ENCODE peak calls at places on chromosomes 7 and 10, in five cellular contexts. C, Q, X, Y and K are unnamed samples.
A peak's percentile ranks its signal among the peaks of the same experiment; 100 is the strongest.

GRCh38 chr7:13165854-13166253 is 478.4 kb downstream of the ARL4A start:
- DNase-seq in C (no peak), Q (no peak), X (no peak), Y (no peak), K (no peak)

GRCh38 chr10:86244995-86245394 is 121.6 kb downstream of the GRID1 start:
- DNase-seq in C (no peak), Q (no peak), X (no peak), Y (no peak), K (no peak)

GRCh38 chr10:71887767-71888166 is 36.7 kb upstream of the PSAP start:
- DNase-seq in C (no peak), Q (no peak), X (no peak), Y (no peak), K (no peak)

GRCh38 chr10:44102726-44103255 is 282.1 kb downstream of the CXCL12 start:
- DNase-seq in C (no peak), Q (no peak), X (no peak), Y (no peak), K (no peak)

GRCh38 chr7:98949336-98950044 is 71.2 kb downstream of the TRRAP start:
- DNase-seq in C (no peak), Q (no peak), X (peak; percentile 67), Y (no peak), K (no peak)

GRCh38 chr10:128416231-128416630 is 290.0 kb upstream of the MKI67 start:
- DNase-seq in C (no peak), Q (no peak), X (no peak), Y (no peak), K (no peak)

GRCh38 chr7:145737617-145738016 is 379.0 kb upstream of the CNTNAP2 start:
- DNase-seq in C (no peak), Q (no peak), X (no peak), Y (no peak), K (no peak)

GRCh38 chr10:49539320-49539885 is 482 bp upstream of the ERCC6 start:
- DNase-seq in C (no peak), Q (peak; percentile 9), X (peak; percentile 56), Y (peak; percentile 37), K (no peak)

GRCh38 chr10:50275650-50276235 is 24.4 kb upstream of the ASAH2 start:
- DNase-seq in C (no peak), Q (peak; percentile 4), X (peak; percentile 49), Y (peak; percentile 39), K (no peak)

GRCh38 chr10:5894458-5894857 is 4.4 kb downstream of the FBH1 start:
- DNase-seq in C (no peak), Q (no peak), X (no peak), Y (no peak), K (no peak)

GRCh38 chr10:88408111-88408510 is 175.0 kb downstream of the RNLS start:
- DNase-seq in C (no peak), Q (no peak), X (no peak), Y (no peak), K (no peak)

GRCh38 chr7:98398567-98399372 is 2.1 kb downstream of the BAIAP2L1 start:
- DNase-seq in C (no peak), Q (no peak), X (no peak), Y (no peak), K (no peak)

GRCh38 chr7:105524840-105525239 is 2.8 kb upstream of the PUS7 start:
- DNase-seq in C (no peak), Q (no peak), X (no peak), Y (no peak), K (no peak)

GRCh38 chr7:156819733-156820295 is 73.2 kb downstream of the LMBR1 start:
- DNase-seq in C (no peak), Q (no peak), X (no peak), Y (no peak), K (no peak)

GRCh38 chr7:76318488-76319353 is 16.2 kb downstream of the HSPB1 start:
- DNase-seq in C (peak; percentile 76), Q (peak; percentile 57), X (peak; percentile 90), Y (peak; percentile 91), K (peak; percentile 79)

GRCh38 chr10:96831200-96831866 is 765 bp upstream of the LCOR start:
- DNase-seq in C (no peak), Q (no peak), X (no peak), Y (no peak), K (no peak)

GRCh38 chr7:98869374-98870070 is at the start of gene TMEM130:
- DNase-seq in C (no peak), Q (no peak), X (peak; percentile 34), Y (no peak), K (no peak)

GRCh38 chr7:2523941-2524807 is 4.6 kb downstream of the LFNG start:
- DNase-seq in C (no peak), Q (no peak), X (peak; percentile 87), Y (peak; percentile 19), K (no peak)

GRCh38 chr10:88114368-88114767 is 250.9 kb downstream of the PTEN start:
- DNase-seq in C (no peak), Q (peak; percentile 10), X (peak; percentile 58), Y (peak; percentile 70), K (no peak)

GRCh38 chr10:11165591-11166543 is 148.2 kb downstream of the CELF2 start:
- DNase-seq in C (no peak), Q (peak; percentile 63), X (peak; percentile 79), Y (peak; percentile 93), K (peak; percentile 61)
- TF ChIP-seq CTCF in C (peak; percentile 62), Q (peak; percentile 81), X (peak; percentile 17), Y (peak; percentile 76), K (peak; percentile 77)

GRCh38 chr10:69567920-69568319 is 5.3 kb downstream of the NEUROG3 start:
- DNase-seq in C (peak; percentile 6), Q (no peak), X (peak; percentile 69), Y (peak; percentile 7), K (no peak)
- H3K27me3 ChIP-seq in C (peaks cover 63% of the 10 kb centered on the region), Q (peaks cover 77% of the 10 kb centered on the region), X (peaks cover 38% of the 10 kb centered on the region), Y (peaks cover 58% of the 10 kb centered on the region), K (peaks cover 7% of the 10 kb centered on the region)

DNA sequence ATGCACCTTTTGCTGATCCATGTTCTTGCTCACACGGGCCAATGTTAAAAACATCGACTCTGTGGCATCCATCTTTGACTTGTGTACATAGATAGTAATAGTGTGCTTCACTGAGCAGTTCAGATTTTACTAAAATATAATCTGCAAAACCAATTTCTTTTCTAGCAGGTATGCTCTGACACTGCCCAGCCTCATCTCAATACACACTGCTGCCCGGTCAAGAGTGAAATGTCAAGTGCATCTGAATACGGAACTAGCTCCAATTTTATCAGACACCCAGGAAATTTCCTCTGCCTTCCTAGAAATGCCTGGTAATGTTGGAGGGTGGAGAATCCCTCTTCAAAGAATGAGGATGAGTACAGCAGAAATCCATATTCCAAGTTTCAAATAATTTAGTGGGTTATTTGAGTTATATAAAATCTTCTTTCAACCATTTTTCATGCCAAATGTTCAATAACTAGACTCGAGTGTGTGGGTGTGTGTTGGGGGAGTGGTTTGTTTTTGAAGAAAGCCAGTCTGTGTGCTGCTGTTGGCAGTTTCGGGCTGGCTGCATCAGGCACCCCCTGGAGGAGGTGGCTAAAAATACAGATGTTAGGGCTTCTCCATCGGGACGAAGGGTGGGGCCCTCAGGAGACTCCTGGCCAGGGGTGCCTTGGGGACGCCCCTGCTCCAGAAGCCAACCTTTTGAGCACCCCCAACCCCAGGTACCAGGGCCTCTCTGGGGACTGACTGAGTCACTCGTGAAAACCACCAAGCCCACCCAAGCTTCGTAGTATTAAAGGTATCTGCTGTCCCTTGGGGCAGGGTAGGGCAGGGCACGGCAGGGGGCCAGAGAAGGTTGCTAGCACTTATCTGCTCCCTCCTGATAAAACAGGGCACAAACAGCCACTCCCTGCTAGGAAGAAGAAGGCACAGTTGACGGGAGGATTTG is 15.4 kb downstream of the CTBP2 start:
- DNase-seq in C (no peak), Q (no peak), X (no peak), Y (no peak), K (peak; percentile 30)
- TF ChIP-seq CTCF in C (peak; percentile 62), Q (no peak), X (peak; percentile 22), Y (no peak), K (peak; percentile 61)

DNA sequence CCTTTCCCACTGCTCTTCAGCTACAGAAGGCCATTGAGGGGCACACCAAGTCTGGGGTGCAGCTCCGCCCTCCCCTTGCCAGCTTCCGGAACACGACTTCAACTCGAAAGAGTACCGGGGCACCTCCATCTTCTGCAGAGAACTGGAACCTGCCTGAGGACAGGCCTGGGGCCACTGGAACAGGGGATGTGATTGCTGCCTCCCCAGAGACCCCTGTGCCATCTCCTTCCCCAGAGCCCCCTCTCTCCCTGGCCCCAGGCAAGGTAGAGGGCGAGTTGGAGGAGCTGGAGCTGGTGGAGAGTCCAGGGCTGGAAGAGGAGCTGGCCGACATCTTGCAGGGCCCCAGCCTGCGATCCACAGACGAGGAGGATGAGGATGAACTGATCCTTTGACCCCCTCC is 10.9 kb downstream of the FAM131B start:
- DNase-seq in C (no peak), Q (no peak), X (no peak), Y (no peak), K (no peak)
- H3K27me3 ChIP-seq in C (peaks cover 39% of the 10 kb centered on the region), Q (no peaks in the 10 kb centered on the region), X (no peaks in the 10 kb centered on the region), Y (no peaks in the 10 kb centered on the region), K (peaks cover 2% of the 10 kb centered on the region)

DNA sequence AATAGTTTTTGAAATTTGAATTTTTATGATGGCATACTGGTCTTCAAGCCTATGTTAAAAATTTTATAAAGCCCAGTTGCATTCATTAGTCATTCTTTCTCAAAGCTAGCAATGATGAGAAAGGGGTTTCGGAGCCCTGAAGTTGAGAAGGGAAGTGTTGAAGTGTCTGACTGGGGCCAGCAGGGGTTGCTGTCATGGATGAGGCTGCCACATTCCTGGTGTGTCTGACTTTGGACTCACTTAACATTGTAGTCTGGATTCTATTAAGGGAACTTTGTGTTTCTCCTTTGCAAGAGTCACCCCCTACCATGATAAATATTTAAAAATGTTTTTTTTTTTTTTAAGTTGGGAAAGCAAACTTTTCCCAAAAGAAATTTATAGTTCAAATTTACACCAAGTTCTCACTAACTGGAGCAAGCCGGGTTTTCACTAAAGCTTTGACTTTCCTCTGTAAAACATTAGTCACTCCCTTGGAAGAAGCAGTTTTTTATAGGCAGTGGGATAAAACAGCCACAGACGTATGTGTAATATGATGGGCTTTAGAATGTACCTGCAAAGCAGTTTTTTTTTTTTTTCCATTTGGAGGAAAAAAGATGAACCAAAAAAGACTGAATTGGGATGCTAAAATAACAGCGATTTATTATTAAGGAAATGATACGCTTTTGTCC is 243.6 kb downstream of the TWIST1 start:
- DNase-seq in C (no peak), Q (no peak), X (no peak), Y (no peak), K (no peak)
- TF ChIP-seq CTCF in C (peak; percentile 47), Q (no peak), X (no peak), Y (no peak), K (peak; percentile 14)

GRCh38 chr10:98465866-98466265 is 19.1 kb upstream of the HPS1 start:
- DNase-seq in C (no peak), Q (no peak), X (no peak), Y (no peak), K (no peak)
- H3K27me3 ChIP-seq in C (peaks cover 13% of the 10 kb centered on the region), Q (no peaks in the 10 kb centered on the region), X (no peaks in the 10 kb centered on the region), Y (no peaks in the 10 kb centered on the region), K (no peaks in the 10 kb centered on the region)

GRCh38 chr7:151987748-151988529 is 31.7 kb downstream of the GALNTL5 start:
- DNase-seq in C (no peak), Q (no peak), X (peak; percentile 54), Y (no peak), K (no peak)

GRCh38 chr7:151993977-151994676 is 31.3 kb upstream of the GALNT11 start:
- DNase-seq in C (no peak), Q (no peak), X (no peak), Y (no peak), K (no peak)

GRCh38 chr7:151990567-151990966 is 34.3 kb downstream of the GALNTL5 start:
- DNase-seq in C (no peak), Q (no peak), X (no peak), Y (no peak), K (no peak)

DNA sequence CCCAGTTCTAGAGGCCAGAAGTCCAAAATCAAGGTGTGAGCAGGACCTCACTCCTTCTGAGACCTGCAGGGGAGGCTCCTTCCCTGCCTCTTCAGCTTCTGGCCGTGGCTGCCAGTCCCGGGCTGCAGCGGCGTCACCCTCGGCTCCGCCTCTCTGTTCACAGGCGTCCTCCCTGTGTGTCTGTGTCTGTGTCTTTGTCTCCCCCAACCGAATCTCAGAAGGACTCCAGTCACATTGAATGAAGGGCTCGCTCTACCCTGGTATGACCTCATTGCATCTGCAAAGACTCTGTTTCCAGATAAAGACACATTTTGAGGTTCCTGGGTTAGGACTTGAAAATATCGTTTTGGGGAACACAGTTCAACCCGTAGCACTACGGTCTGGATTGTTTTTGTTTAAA is 33.1 kb upstream of the GALNT11 start:
- DNase-seq in C (no peak), Q (peak; percentile 41), X (peak; percentile 74), Y (peak; percentile 60), K (peak; percentile 11)
- TF ChIP-seq CTCF in C (no peak), Q (no peak), X (peak; percentile 6), Y (peak; percentile 14), K (peak; percentile 29)